ENCODE peak calls at places on chromosomes 13 and 19, in four cellular contexts. V is dorsolateral prefrontal cortex, G is DND-41, S is lung. J is an unnamed sample.
A peak's percentile ranks its signal among the peaks of the same experiment; 100 is the strongest.

GRCh38 chr19:16376241-16376640 is 51.6 kb downstream of the KLF2 start:
- DNase-seq in G (no peak), S (no peak), V (no peak), J (no peak)

GRCh38 chr19:1624458-1624857 is 19.2 kb upstream of the UQCR11 start:
- DNase-seq in S (peak; percentile 54), G (peak; percentile 61), V (peak; percentile 55), J (no peak)

GRCh38 chr19:16703677-16704076 is 16.0 kb upstream of the NWD1 start:
- DNase-seq in G (no peak), S (no peak), V (no peak), J (no peak)

GRCh38 chr13:63163903-63164302 is 1748.3 kb upstream of the PCDH20 start:
- DNase-seq in V (no peak), S (no peak), G (no peak), J (no peak)

GRCh38 chr13:44013666-44014291 is 134.1 kb downstream of the LACC1 start:
- DNase-seq in S (no peak), V (no peak), G (no peak), J (no peak)

GRCh38 chr13:70385852-70386251 is 277.6 kb upstream of the KLHL1 start:
- DNase-seq in G (no peak), S (no peak), V (no peak), J (no peak)

GRCh38 chr13:110268061-110268460 is 38.9 kb downstream of the COL4A1 start:
- DNase-seq in V (no peak), G (no peak), S (no peak), J (no peak)

GRCh38 chr13:78875792-78876580 is 217.0 kb upstream of the OBI1 start:
- DNase-seq in S (no peak), G (peak; percentile 20), V (no peak), J (no peak)

GRCh38 chr19:39078436-39079200 is 5.5 kb upstream of the ACP7 start:
- DNase-seq in V (no peak), G (no peak), S (no peak), J (no peak)

GRCh38 chr19:49499030-49499670 is 2.9 kb downstream of the RPS11 start:
- DNase-seq in S (no peak), G (no peak), V (no peak), J (no peak)

GRCh38 chr13:82933986-82934385 is 948.3 kb downstream of the SLITRK1 start:
- DNase-seq in G (no peak), V (no peak), S (no peak), J (no peak)

GRCh38 chr13:85500716-85501256 is 298.4 kb downstream of the SLITRK6 start:
- DNase-seq in S (no peak), G (no peak), V (no peak), J (no peak)

GRCh38 chr19:3538258-3538929 is 580 bp upstream of the TEKTIP1 start:
- DNase-seq in G (no peak), V (no peak), S (no peak), J (no peak)

GRCh38 chr13:45870232-45870631 is 18.7 kb upstream of the SIAH3 start:
- DNase-seq in V (no peak), G (no peak), S (no peak), J (no peak)

GRCh38 chr13:33799950-33800592 is 17.9 kb upstream of the RFC3 start:
- DNase-seq in G (no peak), V (no peak), S (no peak), J (no peak)
- H3K4me3 ChIP-seq in G (no peak overlapping the region), V (no peak overlapping the region), S (no peak overlapping the region), J (peak overlapping the region; percentile 21)

GRCh38 chr19:57348136-57348535 is 2.9 kb upstream of the ZNF304 start:
- DNase-seq in V (no peak), G (no peak), S (no peak), J (no peak)

GRCh38 chr19:57355916-57356315 is 4.8 kb downstream of the ZNF304 start:
- DNase-seq in V (no peak), G (no peak), S (no peak), J (no peak)

GRCh38 chr19:57357406-57357805 is 5.9 kb upstream of the TRAPPC2B start:
- DNase-seq in V (no peak), S (no peak), G (no peak), J (no peak)

GRCh38 chr19:57350877-57351805 is at the start of gene ZNF304:
- DNase-seq in G (peak; percentile 93), V (peak; percentile 98), S (peak; percentile 93), J (peak; percentile 79)

DNA sequence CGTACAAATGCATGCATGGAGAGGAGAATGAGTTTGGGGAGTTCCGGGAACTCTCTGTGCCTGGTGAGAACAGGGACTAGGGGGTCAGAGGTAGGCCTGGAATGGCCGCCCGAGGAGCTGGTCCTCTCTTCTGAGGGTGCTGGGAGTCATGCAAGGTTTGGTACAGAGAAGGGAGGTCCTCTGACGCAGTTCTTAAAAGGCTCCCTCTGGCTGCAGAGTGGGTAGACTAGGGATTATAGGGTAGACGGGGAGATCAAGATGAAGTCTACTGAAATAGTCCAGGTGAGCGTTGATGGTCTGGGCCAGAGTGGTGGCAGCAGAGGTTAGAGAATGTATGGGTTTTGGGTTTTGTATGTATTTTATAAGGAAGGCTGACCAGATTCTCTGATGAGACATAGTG is 796 bp downstream of the ZNF304 start:
- DNase-seq in S (no peak), V (no peak), G (no peak), J (no peak)
- TF ChIP-seq CTCF in S (no peak), V (no peak), G (no peak), J (no peak)

GRCh38 chr13:59088716-59089115 is 1075.0 kb downstream of the DIAPH3 start:
- DNase-seq in S (no peak), G (no peak), V (no peak), J (no peak)
- H3K4me3 ChIP-seq in S (no peak overlapping the region), G (no peak overlapping the region), V (no peak overlapping the region), J (no peak overlapping the region)

DNA sequence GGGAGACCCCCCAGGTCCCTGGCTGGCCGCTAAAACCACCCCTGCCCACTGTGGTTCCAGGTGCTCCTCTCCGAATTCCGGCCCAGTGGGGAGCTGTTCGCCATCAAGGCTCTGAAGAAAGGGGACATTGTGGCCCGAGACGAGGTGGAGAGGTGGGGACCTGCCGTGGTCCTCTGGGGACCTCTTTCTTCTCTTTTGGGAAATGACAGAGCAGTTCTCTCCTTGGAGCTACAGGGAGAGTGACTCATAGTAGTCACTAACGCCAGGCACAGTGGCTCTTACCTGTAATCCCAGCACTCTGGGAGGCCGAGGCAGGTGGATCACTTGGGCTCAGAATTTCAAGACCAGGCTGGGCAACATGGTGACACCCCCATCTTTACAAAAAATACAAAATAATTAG is 7.3 kb downstream of the PTGER1 start:
- DNase-seq in V (no peak), G (no peak), S (no peak), J (no peak)
- TF ChIP-seq CTCF in V (no peak), G (no peak), S (no peak), J (no peak)

DNA sequence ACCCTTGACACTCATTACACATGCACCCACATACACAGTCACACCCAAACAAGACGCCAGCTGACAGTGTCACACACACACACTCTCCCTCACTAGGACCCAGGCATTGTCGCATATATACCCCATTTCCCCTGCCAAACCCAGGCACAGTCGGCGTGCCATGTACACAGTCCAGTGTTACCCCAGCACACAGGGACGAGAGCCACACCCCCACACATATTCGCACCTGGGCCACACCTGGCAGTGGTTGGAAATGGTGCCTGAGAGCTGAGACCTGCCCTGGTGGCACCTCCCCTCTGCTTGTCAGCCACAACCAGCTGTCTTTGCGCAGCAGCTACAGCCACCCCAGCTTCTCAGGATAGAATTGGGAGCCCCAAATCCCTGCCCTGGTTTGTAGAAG is 9.0 kb downstream of the NFIX start:
- DNase-seq in S (no peak), G (no peak), V (no peak), J (no peak)
- H3K4me3 ChIP-seq in S (no peak overlapping the region), G (no peak overlapping the region), V (no peak overlapping the region), J (no peak overlapping the region)

J was measured in thoracic aorta.